ENCODE peak calls at places on chromosomes 11 and 22, in ten cellular contexts. B is NCI-H187; D is H4; E is T follicular helper cell; L is activated T-helper 1 cell treated with anti-CD3 and anti-CD28 coated beads, Interleukin-12 subunit alpha, Interleukin-12 subunit beta, Interleukin-2, Interleukin-4 antibody, amounts not matched to agents 30 ng/mL and 10 ng/mL and 1 ng/mL, durations not matched to agents 14 hours and 24 hours and 36 hours; C is GF-D8; I is NCI-H1694 treated with DMSO at 0.1 percent for 48 hours; P is skeletal muscle cell; F is AG04450; O is stimulated activated CD8-positive, alpha-beta memory T cell treated with anti-CD3 and anti-CD28 coated beads, Interleukin-7, amount 100 ng/mL, for 1 hour. A is an unnamed sample.

GRCh38 chr11:69683764-69684333 is 8.7 kb upstream of the LTO1 start:
- DNase-seq in F (no peak), L (no peak), D (no peak), P (no peak), O (no peak), B (no peak), I (no peak), E (no peak), C (no peak), A (peak)

GRCh38 chr22:37316875-37317371 is 34.6 kb downstream of the CYTH4 start:
- DNase-seq in P (peak), C (peak), E (peak), D (peak), F (peak), L (peak), I (peak), O (peak), B (no peak), A (peak)

GRCh38 chr11:113553235-113553634 is 78.0 kb upstream of the DRD2 start:
- DNase-seq in P (peak), B (no peak), O (no peak), L (no peak), F (peak), C (no peak), E (no peak), D (peak), I (no peak), A (no peak)

GRCh38 chr11:126391970-126392637 is 36.6 kb downstream of the ST3GAL4 start:
- DNase-seq in F (no peak), D (no peak), L (no peak), P (no peak), O (no peak), C (peak), B (no peak), E (no peak), I (no peak), A (peak)

GRCh38 chr11:115349427-115349826 is 154.8 kb downstream of the CADM1 start:
- DNase-seq in L (no peak), O (no peak), C (no peak), B (no peak), I (no peak), D (no peak), P (no peak), F (no peak), E (no peak), A (no peak)

GRCh38 chr11:113494021-113494420 is 18.8 kb upstream of the DRD2 start:
- DNase-seq in B (no peak), D (no peak), O (no peak), C (no peak), P (no peak), I (no peak), E (no peak), L (no peak), F (no peak), A (no peak)

GRCh38 chr11:64267207-64267945 is 16.0 kb downstream of the PLCB3 start:
- DNase-seq in P (no peak), D (no peak), C (no peak), E (no peak), I (no peak), B (no peak), F (no peak), O (no peak), L (no peak), A (no peak)

GRCh38 chr22:27627444-27627833 is 174.1 kb downstream of the MN1 start:
- DNase-seq in O (no peak), L (no peak), F (no peak), D (no peak), C (no peak), P (no peak), B (no peak), I (no peak), E (no peak), A (no peak)

GRCh38 chr11:75642402-75643113 is 26.3 kb downstream of the MAP6 start:
- DNase-seq in I (no peak), L (no peak), B (no peak), P (no peak), C (no peak), D (no peak), E (no peak), F (no peak), O (no peak), A (no peak)

GRCh38 chr11:70934999-70935768 is 317.2 kb downstream of the SHANK2 start:
- DNase-seq in P (no peak), F (no peak), L (no peak), I (no peak), E (no peak), C (no peak), O (no peak), B (no peak), D (no peak), A (no peak)

GRCh38 chr11:35103366-35104194 is 35.4 kb upstream of the CD44 start:
- DNase-seq in O (no peak), L (no peak), B (no peak), D (peak), I (no peak), P (no peak), E (no peak), C (no peak), F (no peak), A (no peak)

GRCh38 chr11:91805293-91805692 is 419.3 kb upstream of the FAT3 start:
- DNase-seq in B (no peak), O (no peak), F (no peak), E (no peak), C (no peak), P (no peak), I (no peak), D (no peak), L (no peak), A (no peak)

GRCh38 chr22:39029227-39029626 is 8.3 kb downstream of the APOBEC3D start:
- DNase-seq in B (no peak), O (no peak), D (no peak), I (no peak), C (no peak), E (no peak), F (no peak), L (no peak), P (no peak), A (no peak)

GRCh38 chr11:129930306-129930705 is 34.9 kb upstream of the NFRKB start:
- DNase-seq in O (no peak), I (no peak), P (no peak), B (no peak), D (no peak), E (no peak), F (no peak), C (peak), L (no peak), A (no peak)

GRCh38 chr11:120254788-120255518 is 15.0 kb downstream of the POU2F3 start:
- DNase-seq in O (no peak), C (no peak), D (no peak), I (no peak), F (no peak), P (no peak), B (no peak), E (no peak), L (no peak), A (no peak)

A was measured in erythroblast.